ENCODE peak calls at places on chromosomes 13 and 19, in seven cellular contexts. R is psoas muscle; Z is right atrium auricular region; L is fibroblast of mammary gland; G is RWPE1; W is uterus; X is activated effector memory CD4-positive, alpha-beta T cell treated with Interleukin-2 at 50 U/mL for 16 hours. B is an unnamed sample.

GRCh38 chr13:110200276-110200675 is 106.7 kb downstream of the COL4A1 start:
- DNase-seq in R (no peak), Z (no peak), L (no peak), G (no peak), W (no peak), X (no peak), B (no peak)

GRCh38 chr13:95117092-95117491 is 184.2 kb downstream of the ABCC4 start:
- DNase-seq in R (no peak), Z (no peak), L (no peak), G (no peak), W (no peak), X (no peak), B (no peak)

GRCh38 chr13:52751196-52751595 is 11.6 kb upstream of the CNMD start:
- DNase-seq in R (no peak), Z (no peak), L (no peak), G (peak; percentile 45), W (no peak), X (no peak), B (peak; percentile 15)

GRCh38 chr13:35474551-35474950 is 1.9 kb downstream of the MAB21L1 start:
- DNase-seq in R (no peak), Z (no peak), L (peak; percentile 50), G (no peak), W (no peak), X (no peak), B (no peak)

GRCh38 chr13:27334774-27335490 is 64.3 kb downstream of the RASL11A start:
- DNase-seq in R (no peak), Z (no peak), L (peak; percentile 79), G (no peak), W (no peak), X (no peak), B (peak; percentile 26)

GRCh38 chr19:45643024-45643926 is 4.1 kb upstream of the EML2 start:
- DNase-seq in R (peak; percentile 83), Z (peak; percentile 84), L (peak; percentile 69), G (peak; percentile 70), W (peak; percentile 76), X (peak; percentile 83), B (peak; percentile 74)

GRCh38 chr19:18781885-18782527 is 9.1 kb downstream of the COMP start:
- DNase-seq in R (no peak), Z (no peak), L (no peak), G (no peak), W (no peak), X (no peak), B (no peak)

GRCh38 chr13:44299544-44299943 is 74.1 kb upstream of the SERP2 start:
- DNase-seq in R (no peak), Z (no peak), L (no peak), G (no peak), W (no peak), X (no peak), B (no peak)

GRCh38 chr19:17260842-17261325 is 3.7 kb downstream of the USHBP1 start:
- DNase-seq in R (peak; percentile 83), Z (peak; percentile 82), L (peak; percentile 75), G (peak; percentile 94), W (peak; percentile 66), X (peak; percentile 81), B (peak; percentile 93)

GRCh38 chr19:40452016-40452415 is 7.9 kb upstream of the SERTAD3 start:
- DNase-seq in R (no peak), Z (no peak), L (no peak), G (no peak), W (no peak), X (no peak), B (no peak)

GRCh38 chr13:109918179-109918651 is 131.8 kb upstream of the IRS2 start:
- DNase-seq in R (peak; percentile 72), Z (no peak), L (peak; percentile 41), G (no peak), W (no peak), X (no peak), B (no peak)

GRCh38 chr19:51803529-51803928 is 8.6 kb downstream of the FPR3 start:
- DNase-seq in R (no peak), Z (no peak), L (no peak), G (no peak), W (no peak), X (no peak), B (no peak)

GRCh38 chr19:56692496-56692895 is 20.9 kb upstream of the ZNF835 start:
- DNase-seq in R (no peak), Z (no peak), L (no peak), G (no peak), W (no peak), X (no peak), B (no peak)

GRCh38 chr19:58577581-58578429 is 4.7 kb upstream of the MZF1 start:
- DNase-seq in R (no peak), Z (peak; percentile 40), L (no peak), G (no peak), W (peak; percentile 12), X (no peak), B (no peak)

GRCh38 chr19:8097681-8098567 is 45.4 kb downstream of the CCL25 start:
- DNase-seq in R (no peak), Z (no peak), L (no peak), G (no peak), W (no peak), X (no peak), B (no peak)

GRCh38 chr13:78660130-78660857 is 1.3 kb upstream of the OBI1 start:
- DNase-seq in R (no peak), Z (no peak), L (peak; percentile 33), G (no peak), W (no peak), X (no peak), B (no peak)

GRCh38 chr19:41478875-41479756 is 36.2 kb downstream of the ERICH4 start:
- DNase-seq in R (no peak), Z (no peak), L (no peak), G (no peak), W (no peak), X (no peak), B (no peak)

GRCh38 chr13:23450340-23451046 is 17.0 kb upstream of the SACS start:
- DNase-seq in R (peak; percentile 37), Z (no peak), L (no peak), G (no peak), W (no peak), X (no peak), B (peak; percentile 5)

GRCh38 chr13:108859202-108860012 is 230.0 kb downstream of the MYO16 start:
- DNase-seq in R (no peak), Z (no peak), L (peak; percentile 59), G (no peak), W (no peak), X (no peak), B (no peak)

GRCh38 chr13:42215578-42216421 is 56.2 kb upstream of the AKAP11 start:
- DNase-seq in R (no peak), Z (no peak), L (peak; percentile 48), G (peak; percentile 7), W (no peak), X (no peak), B (peak; percentile 15)

GRCh38 chr19:46755077-46755852 is 9.0 kb upstream of the STRN4 start:
- DNase-seq in R (no peak), Z (no peak), L (peak; percentile 73), G (no peak), W (no peak), X (no peak), B (no peak)

GRCh38 chr19:16073481-16073880 is 2.8 kb upstream of the TPM4 start:
- DNase-seq in R (no peak), Z (no peak), L (no peak), G (no peak), W (no peak), X (no peak), B (no peak)

GRCh38 chr13:25966086-25966485 is 85.7 kb downstream of the SHISA2 start:
- DNase-seq in R (no peak), Z (no peak), L (no peak), G (no peak), W (no peak), X (no peak), B (no peak)

GRCh38 chr19:52217576-52217975 is 27.7 kb downstream of the PPP2R1A start:
- DNase-seq in R (no peak), Z (peak; percentile 48), L (no peak), G (no peak), W (no peak), X (no peak), B (no peak)

GRCh38 chr13:89796196-89796595 is 1551.3 kb upstream of the MIR17HG start:
- DNase-seq in R (no peak), Z (no peak), L (no peak), G (no peak), W (no peak), X (no peak), B (no peak)

GRCh38 chr19:4896372-4896771 is 6.3 kb downstream of the ARRDC5 start:
- DNase-seq in R (peak; percentile 60), Z (no peak), L (peak; percentile 64), G (peak; percentile 56), W (no peak), X (no peak), B (no peak)

GRCh38 chr13:110126391-110126961 is 180.5 kb downstream of the COL4A1 start:
- DNase-seq in R (peak; percentile 70), Z (peak; percentile 75), L (peak; percentile 97), G (peak; percentile 84), W (peak; percentile 58), X (no peak), B (no peak)

GRCh38 chr19:8487137-8487851 is 15.1 kb downstream of the PRAM1 start:
- DNase-seq in R (no peak), Z (no peak), L (no peak), G (no peak), W (no peak), X (peak; percentile 55), B (no peak)

B was measured in NCI-H146.